ENCODE peak calls at places on chromosomes 7 and 10, in eight cellular contexts. X is pancreas; F is esophagus squamous epithelium; N is brain microvascular endothelial cell; H is left ventricle myocardium inferior; T is CD4-positive, alpha-beta T cell; K is fibroblast of pulmonary artery; D is heart left ventricle. S is an unnamed sample.

GRCh38 chr7:87448427-87448826 is 27.1 kb downstream of the ABCB4 start:
- DNase-seq in F (no peak), T (no peak), N (no peak), H (no peak), X (peak), D (no peak), K (no peak), S (no peak)

GRCh38 chr10:6050801-6051445 is 11.2 kb downstream of the IL2RA start:
- DNase-seq in N (peak), H (peak), X (peak), K (peak), F (peak), T (peak), D (peak), S (peak)

GRCh38 chr7:43577485-43577951 is 5.4 kb upstream of the STK17A start:
- DNase-seq in K (peak), H (no peak), D (no peak), T (no peak), N (peak), F (no peak), X (no peak), S (no peak)

GRCh38 chr7:120060283-120060682 is 212.7 kb upstream of the KCND2 start:
- DNase-seq in D (no peak), H (no peak), T (no peak), K (peak), N (peak), F (no peak), X (no peak), S (no peak)

GRCh38 chr7:754531-755420 is 27.7 kb upstream of the PRKAR1B start:
- DNase-seq in K (no peak), F (no peak), T (no peak), N (no peak), X (no peak), D (no peak), H (no peak), S (no peak)

GRCh38 chr10:125457406-125457805 is 225.6 kb downstream of the TEX36 start:
- DNase-seq in H (no peak), X (no peak), T (no peak), N (no peak), F (no peak), K (no peak), D (no peak), S (no peak)

GRCh38 chr7:114548081-114548480 is 133.5 kb downstream of the FOXP2 start:
- DNase-seq in H (no peak), K (no peak), X (no peak), T (no peak), F (no peak), N (no peak), D (no peak), S (no peak)

GRCh38 chr10:133295426-133296320 is 13.0 kb downstream of the TUBGCP2 start:
- DNase-seq in H (no peak), N (no peak), K (no peak), D (no peak), T (no peak), X (no peak), F (no peak), S (no peak)

GRCh38 chr10:63375006-63375405 is 90.8 kb downstream of the JMJD1C start:
- DNase-seq in N (peak), H (no peak), F (no peak), K (peak), D (no peak), X (no peak), T (no peak), S (no peak)

GRCh38 chr10:62048919-62049636 is 147.6 kb downstream of the ARID5B start:
- DNase-seq in H (peak), K (peak), F (peak), T (peak), N (peak), D (peak), X (peak), S (peak)

GRCh38 chr7:2355079-2356008 is 717 bp downstream of the EIF3B start:
- DNase-seq in D (no peak), X (no peak), H (no peak), F (no peak), N (no peak), T (no peak), K (no peak), S (peak)

GRCh38 chr7:157008206-157009169 is 2.0 kb downstream of the MNX1 start:
- DNase-seq in F (no peak), H (no peak), D (no peak), T (no peak), X (no peak), K (no peak), N (no peak), S (no peak)

GRCh38 chr7:110529175-110529574 is 561.8 kb upstream of the LRRN3 start:
- DNase-seq in F (no peak), N (no peak), H (no peak), T (no peak), X (no peak), K (no peak), D (no peak), S (no peak)

GRCh38 chr10:5827841-5828240 is 14.6 kb upstream of the GDI2 start:
- DNase-seq in T (no peak), D (no peak), H (no peak), X (no peak), K (no peak), F (no peak), N (no peak), S (no peak)

GRCh38 chr7:27204851-27205322 is 5.0 kb upstream of the HOXA13 start:
- DNase-seq in D (no peak), T (no peak), H (no peak), N (no peak), X (no peak), F (no peak), K (no peak), S (no peak)

GRCh38 chr7:46745700-46746090 is 824.6 kb upstream of the IGFBP3 start:
- DNase-seq in N (no peak), K (no peak), F (no peak), T (no peak), X (no peak), D (no peak), H (no peak), S (no peak)

GRCh38 chr7:11911900-11912299 is 79.9 kb upstream of the THSD7A start:
- DNase-seq in T (no peak), D (no peak), K (no peak), F (no peak), N (no peak), H (no peak), X (no peak), S (no peak)

GRCh38 chr10:24307173-24307572 is 98.2 kb downstream of the KIAA1217 start:
- DNase-seq in N (no peak), X (no peak), D (no peak), F (no peak), T (no peak), K (peak), H (no peak), S (no peak)

GRCh38 chr10:114084225-114084624 is 40.6 kb downstream of the ADRB1 start:
- DNase-seq in N (no peak), T (no peak), H (no peak), D (no peak), X (no peak), F (no peak), K (no peak), S (peak)

GRCh38 chr7:121366852-121367431 is 29.2 kb downstream of the FAM3C start:
- DNase-seq in D (no peak), T (no peak), X (no peak), H (no peak), K (peak), F (no peak), N (no peak), S (peak)

GRCh38 chr7:102236592-102237287 is 49.9 kb upstream of the SH2B2 start:
- DNase-seq in T (peak), X (peak), H (peak), K (peak), D (peak), F (no peak), N (peak), S (peak)

GRCh38 chr10:123241391-123242141 is 87.4 kb downstream of the BUB3 start:
- DNase-seq in D (no peak), N (no peak), K (peak), X (no peak), F (no peak), T (peak), H (no peak), S (peak)

GRCh38 chr7:141227454-141227853 is 153.6 kb downstream of the TMEM178B start:
- DNase-seq in N (no peak), D (no peak), T (no peak), H (no peak), K (no peak), F (no peak), X (no peak), S (no peak)

GRCh38 chr7:88922944-88923343 is 127.4 kb upstream of the TEX47 start:
- DNase-seq in D (no peak), N (no peak), T (no peak), X (no peak), K (no peak), F (no peak), H (no peak), S (no peak)

GRCh38 chr7:138603549-138604324 is 97.4 kb downstream of the SVOPL start:
- DNase-seq in H (no peak), N (peak), K (no peak), T (no peak), F (no peak), X (no peak), D (no peak), S (no peak)

GRCh38 chr7:2621061-2621828 is 10.5 kb upstream of the TTYH3 start:
- DNase-seq in D (peak), T (no peak), N (peak), X (peak), H (peak), K (peak), F (no peak), S (no peak)

GRCh38 chr10:77795426-77796055 is 131.0 kb downstream of the DLG5 start:
- DNase-seq in N (no peak), H (no peak), T (no peak), K (no peak), F (no peak), X (no peak), D (no peak), S (no peak)

GRCh38 chr10:96124230-96125141 is 5.6 kb upstream of the ZNF518A start:
- DNase-seq in F (no peak), K (peak), N (peak), D (no peak), X (peak), H (no peak), T (no peak), S (no peak)

GRCh38 chr10:35386594-35387174 is 50.4 kb downstream of the CCNY start:
- DNase-seq in T (no peak), F (no peak), H (peak), X (no peak), D (peak), N (peak), K (peak), S (no peak)

GRCh38 chr7:105497016-105497415 is 25.1 kb downstream of the PUS7 start:
- DNase-seq in F (no peak), D (no peak), K (no peak), N (no peak), H (no peak), X (no peak), T (no peak), S (no peak)

GRCh38 chr7:104341545-104341944 is 13.1 kb downstream of the LHFPL3 start:
- DNase-seq in D (no peak), T (no peak), H (no peak), N (no peak), K (no peak), F (no peak), X (no peak), S (peak)

GRCh38 chr10:26640391-26640790 is 57.1 kb upstream of the PDSS1 start:
- DNase-seq in F (no peak), K (no peak), N (no peak), D (no peak), T (no peak), X (no peak), H (no peak), S (no peak)

GRCh38 chr7:18727094-18727870 is 231.7 kb downstream of the HDAC9 start:
- DNase-seq in H (no peak), F (no peak), T (no peak), K (peak), N (peak), X (no peak), D (no peak), S (no peak)

GRCh38 chr7:95676691-95677090 is 80.4 kb upstream of the PDK4 start:
- DNase-seq in F (no peak), K (no peak), T (no peak), D (no peak), H (no peak), X (no peak), N (no peak), S (no peak)

GRCh38 chr7:65946895-65947294 is 35.1 kb downstream of the GUSB start:
- DNase-seq in N (peak), K (peak), X (no peak), T (no peak), D (no peak), H (no peak), F (no peak), S (no peak)

GRCh38 chr10:43749940-43750552 is 101.4 kb upstream of the ZNF32 start:
- DNase-seq in K (peak), H (no peak), T (no peak), D (no peak), F (no peak), X (no peak), N (no peak), S (no peak)

GRCh38 chr7:3068568-3068967 is 24.9 kb upstream of the CARD11 start:
- DNase-seq in K (peak), X (no peak), D (no peak), F (no peak), N (no peak), H (no peak), T (no peak), S (peak)

GRCh38 chr7:18778594-18778993 is 283.0 kb downstream of the HDAC9 start:
- DNase-seq in H (no peak), T (no peak), N (peak), X (no peak), D (no peak), K (peak), F (no peak), S (no peak)

GRCh38 chr10:3802526-3803002 is 17.6 kb upstream of the KLF6 start:
- DNase-seq in T (no peak), D (no peak), H (no peak), K (no peak), F (no peak), X (no peak), N (no peak), S (no peak)

GRCh38 chr10:3801558-3802192 is 16.7 kb upstream of the KLF6 start:
- DNase-seq in F (no peak), T (no peak), K (no peak), H (peak), N (no peak), X (no peak), D (peak), S (no peak)

GRCh38 chr10:3803884-3804741 is 19.1 kb upstream of the KLF6 start:
- DNase-seq in N (no peak), H (no peak), X (no peak), K (peak), F (no peak), D (no peak), T (peak), S (peak)

GRCh38 chr10:3805227-3805790 is 20.3 kb upstream of the KLF6 start:
- DNase-seq in K (peak), F (no peak), X (no peak), D (no peak), H (no peak), N (peak), T (peak), S (peak)

GRCh38 chr10:3803295-3803883 is 18.4 kb upstream of the KLF6 start:
- DNase-seq in X (peak), T (no peak), K (peak), D (no peak), N (no peak), H (no peak), F (no peak), S (peak)
- TF ChIP-seq CTCF in X (no peak), T (no peak), K (no peak), D (no peak), N (no peak), H (no peak), F (no peak), S (no peak)

DNA sequence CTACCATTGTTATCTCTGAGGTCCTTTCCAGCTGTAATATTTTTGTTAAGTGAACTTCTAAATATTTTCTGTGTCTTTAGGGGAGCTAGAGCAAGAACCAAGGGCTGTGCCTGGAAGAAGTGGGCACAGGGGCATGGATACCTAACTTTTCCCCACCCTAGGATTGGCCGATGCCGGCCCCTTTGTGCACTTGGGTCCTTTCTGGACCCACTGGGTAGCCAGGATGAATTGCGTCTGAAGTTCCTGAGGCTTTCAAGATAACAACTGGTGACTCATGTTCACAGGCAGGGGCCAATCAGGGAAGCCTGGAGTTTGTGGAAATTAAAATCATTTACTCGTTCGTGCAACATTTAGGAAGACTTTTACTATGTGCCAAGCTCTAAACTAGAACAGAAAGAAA is 758 bp downstream of the DPCD start:
- DNase-seq in H (no peak), T (no peak), X (no peak), D (no peak), F (no peak), K (peak), N (peak), S (no peak)
- TF ChIP-seq CTCF in H (no peak), T (no peak), X (no peak), D (no peak), F (no peak), K (no peak), N (no peak), S (no peak)

GRCh38 chr7:149859369-149859768 is 14.4 kb upstream of the ATP6V0E2 start:
- DNase-seq in X (no peak), N (no peak), H (no peak), F (no peak), T (no peak), K (no peak), D (no peak), S (no peak)

GRCh38 chr7:149861728-149862045 is 12.1 kb upstream of the ATP6V0E2 start:
- DNase-seq in F (no peak), N (no peak), T (no peak), K (no peak), H (no peak), D (no peak), X (no peak), S (no peak)

GRCh38 chr7:149859881-149860280 is 13.9 kb upstream of the ATP6V0E2 start:
- DNase-seq in T (no peak), F (no peak), H (no peak), K (no peak), N (no peak), D (no peak), X (no peak), S (no peak)

GRCh38 chr7:149862156-149862555 is 11.6 kb upstream of the ATP6V0E2 start:
- DNase-seq in T (no peak), X (no peak), N (no peak), K (no peak), F (no peak), D (no peak), H (no peak), S (no peak)

GRCh38 chr7:149860821-149861727 is 12.7 kb upstream of the ATP6V0E2 start:
- DNase-seq in H (no peak), F (no peak), T (no peak), X (no peak), N (no peak), K (no peak), D (no peak), S (peak)
- TF ChIP-seq CTCF in H (peak), F (no peak), T (peak), X (no peak), N (peak), K (peak), D (peak), S (peak)

DNA sequence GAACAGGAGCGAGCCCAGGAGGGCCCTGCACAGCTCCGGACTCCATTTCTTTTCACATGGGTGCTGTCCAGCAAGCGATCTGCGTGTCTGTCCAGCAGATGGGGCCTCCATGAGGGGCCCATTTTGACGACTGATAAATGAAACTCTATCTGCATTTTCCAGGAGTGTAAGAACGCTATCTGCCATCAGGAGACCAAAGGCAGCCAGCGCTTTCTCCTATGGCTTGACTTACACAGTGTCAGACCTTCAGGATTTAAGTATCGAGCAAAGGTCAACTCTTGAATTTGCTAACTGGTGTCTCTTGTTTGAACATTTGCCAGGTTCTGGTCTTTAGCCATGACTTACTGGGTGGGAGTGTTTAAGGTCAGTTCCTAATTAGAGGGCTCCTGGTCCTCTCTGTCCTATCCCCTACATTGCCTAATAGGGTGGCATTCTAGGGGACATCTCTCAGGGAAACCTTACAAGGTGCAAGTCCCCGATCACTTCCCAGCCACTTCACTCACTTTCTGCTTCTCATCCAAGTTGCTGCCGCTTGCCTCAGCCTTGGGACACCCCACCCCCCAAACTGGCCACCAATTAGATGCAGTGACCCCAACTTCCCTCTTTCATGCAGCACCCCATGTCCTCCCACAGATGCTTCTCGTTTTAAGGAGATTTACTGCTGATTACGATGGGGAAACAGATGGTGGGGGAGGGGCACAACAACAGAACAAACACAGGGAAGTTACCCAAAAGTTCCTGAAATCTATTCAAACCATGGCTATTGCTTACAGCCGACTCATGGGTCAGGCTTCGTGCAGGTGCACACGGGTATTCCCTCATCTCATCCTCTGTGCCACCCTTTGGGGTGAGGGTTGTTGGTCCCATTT is 20.0 kb downstream of the VSIR start:
- DNase-seq in F (no peak), X (no peak), N (no peak), H (no peak), K (no peak), D (peak), T (no peak), S (no peak)
- TF ChIP-seq CTCF in F (no peak), X (no peak), N (no peak), H (no peak), K (no peak), D (no peak), T (no peak), S (no peak)

GRCh38 chr7:148151778-148152177 is 438.8 kb upstream of the C7orf33 start:
- DNase-seq in T (no peak), K (no peak), N (no peak), F (no peak), D (no peak), X (no peak), H (no peak), S (no peak)
- TF ChIP-seq CTCF in T (no peak), K (no peak), N (no peak), F (no peak), D (no peak), X (no peak), H (no peak), S (no peak)

GRCh38 chr7:98294326-98294725 is 12.8 kb downstream of the BRI3 start:
- DNase-seq in H (no peak), T (no peak), K (no peak), D (no peak), F (no peak), X (no peak), N (no peak), S (no peak)

GRCh38 chr7:98289333-98289875 is 7.9 kb downstream of the BRI3 start:
- DNase-seq in D (no peak), T (no peak), H (no peak), X (no peak), F (no peak), N (no peak), K (no peak), S (no peak)

GRCh38 chr7:98293265-98293664 is 11.8 kb downstream of the BRI3 start:
- DNase-seq in H (no peak), F (no peak), T (no peak), K (no peak), X (no peak), D (no peak), N (no peak), S (no peak)

GRCh38 chr7:98293746-98294145 is 12.3 kb downstream of the BRI3 start:
- DNase-seq in X (no peak), F (no peak), K (no peak), D (no peak), N (no peak), T (no peak), H (no peak), S (no peak)

GRCh38 chr7:98291717-98292116 is 10.2 kb downstream of the BRI3 start:
- DNase-seq in D (no peak), K (no peak), X (no peak), N (no peak), F (no peak), T (no peak), H (no peak), S (no peak)
- TF ChIP-seq CTCF in D (peak), K (peak), X (no peak), N (peak), F (no peak), T (no peak), H (peak), S (no peak)